ENCODE peak calls at places on chromosome X, in seven cellular contexts. One of them, this sample, is unnamed.

GRCh38 chrX:129772796-129773431 is 6.8 kb upstream of the SASH3 start:
- DNase-seq in adrenal gland: no peak
- DNase-seq in brain microvascular endothelial cell: no peak
- DNase-seq in endothelial cell of umbilical vein: no peak
- DNase-seq in psoas muscle: peak; percentile 79
- DNase-seq in neural progenitor cell: no peak
- DNase-seq in H9: no peak
- DNase-seq in this sample: no peak

GRCh38 chrX:1545776-1546408 is 8.9 kb upstream of the P2RY8 start:
- DNase-seq in psoas muscle: no peak
- DNase-seq in H9: no peak
- DNase-seq in endothelial cell of umbilical vein: no peak
- DNase-seq in brain microvascular endothelial cell: no peak
- DNase-seq in neural progenitor cell: no peak
- DNase-seq in adrenal gland: peak; percentile 0
- DNase-seq in this sample: no peak

GRCh38 chrX:16712825-16713155 is 321 bp upstream of the CTPS2 start:
- DNase-seq in endothelial cell of umbilical vein: peak; percentile 45
- DNase-seq in neural progenitor cell: no peak
- DNase-seq in H9: no peak
- DNase-seq in psoas muscle: no peak
- DNase-seq in adrenal gland: no peak
- DNase-seq in brain microvascular endothelial cell: no peak
- DNase-seq in this sample: no peak

GRCh38 chrX:113919387-113919786 is 664.5 kb upstream of the HTR2C start:
- DNase-seq in H9: no peak
- DNase-seq in adrenal gland: no peak
- DNase-seq in neural progenitor cell: no peak
- DNase-seq in endothelial cell of umbilical vein: no peak
- DNase-seq in brain microvascular endothelial cell: no peak
- DNase-seq in psoas muscle: no peak
- DNase-seq in this sample: no peak

GRCh38 chrX:103637604-103638338 is 9.0 kb downstream of the TCEAL1 start:
- DNase-seq in neural progenitor cell: no peak
- DNase-seq in endothelial cell of umbilical vein: peak; percentile 8
- DNase-seq in psoas muscle: no peak
- DNase-seq in adrenal gland: no peak
- DNase-seq in brain microvascular endothelial cell: no peak
- DNase-seq in H9: no peak
- DNase-seq in this sample: no peak

GRCh38 chrX:149518236-149518635 is 13.1 kb upstream of the IDS start:
- DNase-seq in endothelial cell of umbilical vein: peak; percentile 70
- DNase-seq in H9: no peak
- DNase-seq in psoas muscle: no peak
- DNase-seq in brain microvascular endothelial cell: no peak
- DNase-seq in adrenal gland: no peak
- DNase-seq in neural progenitor cell: no peak
- DNase-seq in this sample: no peak

GRCh38 chrX:115449742-115450141 is 111.2 kb upstream of the PLS3 start:
- DNase-seq in neural progenitor cell: no peak
- DNase-seq in psoas muscle: peak; percentile 66
- DNase-seq in adrenal gland: peak; percentile 59
- DNase-seq in H9: no peak
- DNase-seq in brain microvascular endothelial cell: no peak
- DNase-seq in endothelial cell of umbilical vein: peak; percentile 85
- DNase-seq in this sample: no peak

GRCh38 chrX:136130931-136131843 is 16.1 kb upstream of the FHL1 start:
- DNase-seq in H9: no peak
- DNase-seq in adrenal gland: no peak
- DNase-seq in endothelial cell of umbilical vein: peak; percentile 7
- DNase-seq in neural progenitor cell: no peak
- DNase-seq in brain microvascular endothelial cell: peak; percentile 79
- DNase-seq in psoas muscle: no peak
- DNase-seq in this sample: no peak

GRCh38 chrX:47644557-47645091 is 5.7 kb downstream of the ELK1 start:
- DNase-seq in adrenal gland: no peak
- DNase-seq in brain microvascular endothelial cell: no peak
- DNase-seq in neural progenitor cell: peak; percentile 57
- DNase-seq in endothelial cell of umbilical vein: no peak
- DNase-seq in psoas muscle: no peak
- DNase-seq in H9: peak; percentile 54
- DNase-seq in this sample: peak; percentile 72

GRCh38 chrX:150547511-150548115 is 20.8 kb upstream of the MTM1 start:
- DNase-seq in adrenal gland: peak; percentile 69
- DNase-seq in endothelial cell of umbilical vein: peak; percentile 47
- DNase-seq in neural progenitor cell: peak; percentile 56
- DNase-seq in H9: peak; percentile 63
- DNase-seq in brain microvascular endothelial cell: peak; percentile 4
- DNase-seq in psoas muscle: peak; percentile 83
- DNase-seq in this sample: peak; percentile 76

GRCh38 chrX:123920065-123920785 is 41.3 kb upstream of the STAG2 start:
- DNase-seq in brain microvascular endothelial cell: peak; percentile 38
- DNase-seq in neural progenitor cell: no peak
- DNase-seq in psoas muscle: no peak
- DNase-seq in endothelial cell of umbilical vein: peak; percentile 67
- DNase-seq in adrenal gland: no peak
- DNase-seq in H9: no peak
- DNase-seq in this sample: no peak

GRCh38 chrX:50799531-50799961 is 14.4 kb downstream of the SHROOM4 start:
- DNase-seq in neural progenitor cell: no peak
- DNase-seq in brain microvascular endothelial cell: peak; percentile 71
- DNase-seq in psoas muscle: no peak
- DNase-seq in endothelial cell of umbilical vein: peak; percentile 79
- DNase-seq in H9: no peak
- DNase-seq in adrenal gland: no peak
- DNase-seq in this sample: no peak

GRCh38 chrX:133401539-133401938 is 13.8 kb downstream of the GPC4 start:
- DNase-seq in endothelial cell of umbilical vein: no peak
- DNase-seq in psoas muscle: no peak
- DNase-seq in neural progenitor cell: no peak
- DNase-seq in adrenal gland: no peak
- DNase-seq in brain microvascular endothelial cell: no peak
- DNase-seq in H9: no peak
- DNase-seq in this sample: no peak

GRCh38 chrX:23048806-23049573 is 49.2 kb downstream of the DDX53 start:
- DNase-seq in brain microvascular endothelial cell: no peak
- DNase-seq in endothelial cell of umbilical vein: no peak
- DNase-seq in neural progenitor cell: no peak
- DNase-seq in H9: no peak
- DNase-seq in adrenal gland: no peak
- DNase-seq in psoas muscle: no peak
- DNase-seq in this sample: no peak

GRCh38 chrX:43973249-43973672 is at the start of gene NDP:
- DNase-seq in brain microvascular endothelial cell: no peak
- DNase-seq in adrenal gland: no peak
- DNase-seq in neural progenitor cell: peak; percentile 39
- DNase-seq in H9: no peak
- DNase-seq in psoas muscle: no peak
- DNase-seq in endothelial cell of umbilical vein: peak; percentile 42
- DNase-seq in this sample: peak; percentile 43
- H3K27ac ChIP-seq in brain microvascular endothelial cell: no peak within 1 kb of the TSS
- H3K27ac ChIP-seq in adrenal gland: no peak within 1 kb of the TSS
- H3K27ac ChIP-seq in neural progenitor cell: no peak within 1 kb of the TSS
- H3K27ac ChIP-seq in H9: no peak within 1 kb of the TSS
- H3K27ac ChIP-seq in psoas muscle: no peak within 1 kb of the TSS
- H3K27ac ChIP-seq in endothelial cell of umbilical vein: peak within 1 kb of the TSS; percentile 21
- H3K27ac ChIP-seq in this sample: no peak within 1 kb of the TSS

GRCh38 chrX:40152706-40153334 is 55.1 kb upstream of the BCOR start:
- DNase-seq in adrenal gland: no peak
- DNase-seq in endothelial cell of umbilical vein: no peak
- DNase-seq in neural progenitor cell: peak; percentile 62
- DNase-seq in H9: peak; percentile 60
- DNase-seq in psoas muscle: peak; percentile 85
- DNase-seq in brain microvascular endothelial cell: no peak
- DNase-seq in this sample: peak; percentile 79
- H3K27ac ChIP-seq in adrenal gland: peak overlapping the region; percentile 85
- H3K27ac ChIP-seq in endothelial cell of umbilical vein: peak overlapping the region; percentile 53
- H3K27ac ChIP-seq in neural progenitor cell: no peak overlapping the region
- H3K27ac ChIP-seq in H9: no peak overlapping the region
- H3K27ac ChIP-seq in psoas muscle: peak overlapping the region; percentile 74
- H3K27ac ChIP-seq in brain microvascular endothelial cell: no peak overlapping the region
- H3K27ac ChIP-seq in this sample: peak overlapping the region; percentile 79

GRCh38 chrX:12986164-12986779 is 11.4 kb downstream of the TMSB4X start:
- DNase-seq in brain microvascular endothelial cell: no peak
- DNase-seq in psoas muscle: no peak
- DNase-seq in endothelial cell of umbilical vein: no peak
- DNase-seq in adrenal gland: no peak
- DNase-seq in neural progenitor cell: no peak
- DNase-seq in H9: no peak
- DNase-seq in this sample: no peak
- H3K27ac ChIP-seq in brain microvascular endothelial cell: no peak overlapping the region
- H3K27ac ChIP-seq in psoas muscle: no peak overlapping the region
- H3K27ac ChIP-seq in endothelial cell of umbilical vein: no peak overlapping the region
- H3K27ac ChIP-seq in adrenal gland: no peak overlapping the region
- H3K27ac ChIP-seq in neural progenitor cell: no peak overlapping the region
- H3K27ac ChIP-seq in H9: no peak overlapping the region
- H3K27ac ChIP-seq in this sample: no peak overlapping the region

DNA sequence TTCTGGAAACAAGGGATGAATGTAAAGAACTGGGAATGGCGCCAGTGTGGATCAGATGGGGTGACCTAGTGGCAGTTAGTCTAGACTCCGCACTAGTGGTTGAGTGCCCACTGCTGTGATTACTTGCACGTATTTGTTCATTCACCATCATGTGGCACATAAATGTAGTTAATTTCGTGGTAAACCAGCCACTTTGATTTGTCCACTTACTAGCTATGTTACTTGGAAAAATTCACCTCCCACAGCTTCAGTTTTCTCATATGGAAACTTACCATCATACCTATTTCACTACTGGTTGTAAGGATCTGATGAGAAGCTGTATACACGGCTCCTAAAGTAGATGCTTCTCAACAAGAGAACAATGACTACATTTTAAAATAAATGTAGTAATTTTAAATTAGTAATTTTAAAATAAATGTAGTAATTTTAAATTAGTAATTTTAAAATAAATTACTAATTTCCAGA is 394 bp upstream of the DYNLT3 start:
- DNase-seq in adrenal gland: no peak
- DNase-seq in brain microvascular endothelial cell: no peak
- DNase-seq in neural progenitor cell: no peak
- DNase-seq in endothelial cell of umbilical vein: no peak
- DNase-seq in psoas muscle: no peak
- DNase-seq in H9: no peak
- DNase-seq in this sample: no peak
- H3K27ac ChIP-seq in adrenal gland: peak overlapping the region; percentile 89
- H3K27ac ChIP-seq in brain microvascular endothelial cell: peak overlapping the region; percentile 61
- H3K27ac ChIP-seq in neural progenitor cell: no peak overlapping the region
- H3K27ac ChIP-seq in endothelial cell of umbilical vein: peak overlapping the region; percentile 15
- H3K27ac ChIP-seq in psoas muscle: peak overlapping the region; percentile 77
- H3K27ac ChIP-seq in H9: no peak overlapping the region
- H3K27ac ChIP-seq in this sample: no peak overlapping the region

GRCh38 chrX:97039363-97040029 is 155.8 kb downstream of the RPA4 start:
- DNase-seq in adrenal gland: peak; percentile 21
- DNase-seq in H9: no peak
- DNase-seq in endothelial cell of umbilical vein: peak; percentile 87
- DNase-seq in brain microvascular endothelial cell: peak; percentile 47
- DNase-seq in psoas muscle: no peak
- DNase-seq in neural progenitor cell: no peak
- DNase-seq in this sample: no peak
- H3K27ac ChIP-seq in adrenal gland: no peak overlapping the region
- H3K27ac ChIP-seq in H9: no peak overlapping the region
- H3K27ac ChIP-seq in endothelial cell of umbilical vein: no peak overlapping the region
- H3K27ac ChIP-seq in brain microvascular endothelial cell: no peak overlapping the region
- H3K27ac ChIP-seq in psoas muscle: no peak overlapping the region
- H3K27ac ChIP-seq in neural progenitor cell: no peak overlapping the region
- H3K27ac ChIP-seq in this sample: no peak overlapping the region

DNA sequence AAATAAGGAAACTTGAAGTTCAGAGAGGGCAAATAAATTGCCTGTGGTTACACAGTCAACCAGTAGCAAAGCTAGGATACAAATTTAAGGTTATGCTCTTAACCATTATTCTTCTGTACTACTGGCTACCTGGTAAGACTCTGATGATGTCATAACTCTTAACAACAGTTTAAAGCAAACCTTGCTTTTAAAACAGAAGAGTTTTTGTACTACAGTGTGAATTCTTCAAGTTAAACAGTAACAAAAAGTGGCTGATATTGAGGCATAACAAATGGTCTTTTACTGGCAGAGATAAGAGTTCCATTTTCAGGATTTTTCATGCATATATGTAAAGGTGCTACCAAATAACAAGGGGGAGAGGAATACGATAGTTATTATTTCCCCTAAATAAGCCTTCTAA is 23.4 kb downstream of the TAB3 start:
- DNase-seq in neural progenitor cell: no peak
- DNase-seq in adrenal gland: no peak
- DNase-seq in brain microvascular endothelial cell: no peak
- DNase-seq in psoas muscle: no peak
- DNase-seq in endothelial cell of umbilical vein: no peak
- DNase-seq in H9: no peak
- DNase-seq in this sample: no peak
- H3K27ac ChIP-seq in neural progenitor cell: no peak overlapping the region
- H3K27ac ChIP-seq in adrenal gland: no peak overlapping the region
- H3K27ac ChIP-seq in brain microvascular endothelial cell: no peak overlapping the region
- H3K27ac ChIP-seq in psoas muscle: no peak overlapping the region
- H3K27ac ChIP-seq in endothelial cell of umbilical vein: no peak overlapping the region
- H3K27ac ChIP-seq in H9: no peak overlapping the region
- H3K27ac ChIP-seq in this sample: no peak overlapping the region

GRCh38 chrX:38468758-38469157 is 92.6 kb upstream of the TSPAN7 start:
- DNase-seq in endothelial cell of umbilical vein: no peak
- DNase-seq in H9: no peak
- DNase-seq in psoas muscle: no peak
- DNase-seq in adrenal gland: no peak
- DNase-seq in brain microvascular endothelial cell: no peak
- DNase-seq in neural progenitor cell: no peak
- DNase-seq in this sample: no peak
- H3K27ac ChIP-seq in endothelial cell of umbilical vein: no peak overlapping the region
- H3K27ac ChIP-seq in H9: no peak overlapping the region
- H3K27ac ChIP-seq in psoas muscle: no peak overlapping the region
- H3K27ac ChIP-seq in adrenal gland: no peak overlapping the region
- H3K27ac ChIP-seq in brain microvascular endothelial cell: no peak overlapping the region
- H3K27ac ChIP-seq in neural progenitor cell: no peak overlapping the region
- H3K27ac ChIP-seq in this sample: no peak overlapping the region